ENCODE peak calls at places on chromosomes 11 and 22, in nine cellular contexts. One of them, this sample, is unnamed.

GRCh38 chr22:49936018-49936972 is 17.9 kb downstream of the CRELD2 start:
- DNase-seq in endothelial cell: peak; percentile 82
- DNase-seq in brain microvascular endothelial cell: peak; percentile 52
- DNase-seq in nephron progenitor cell: peak; percentile 62
- DNase-seq in uterus: peak; percentile 96
- DNase-seq in Panc1: no peak
- DNase-seq in mammary epithelial cell: peak; percentile 87
- DNase-seq in bronchial epithelial cell: peak; percentile 43
- DNase-seq in pancreas: peak; percentile 91
- DNase-seq in this sample: peak; percentile 92

GRCh38 chr11:122723576-122723975 is 68.1 kb downstream of the UBASH3B start:
- DNase-seq in uterus: no peak
- DNase-seq in brain microvascular endothelial cell: peak; percentile 51
- DNase-seq in Panc1: no peak
- DNase-seq in bronchial epithelial cell: no peak
- DNase-seq in pancreas: no peak
- DNase-seq in endothelial cell: no peak
- DNase-seq in mammary epithelial cell: no peak
- DNase-seq in nephron progenitor cell: no peak
- DNase-seq in this sample: no peak

GRCh38 chr11:60899021-60899936 is 7.1 kb downstream of the PRPF19 start:
- DNase-seq in endothelial cell: peak; percentile 62
- DNase-seq in mammary epithelial cell: peak; percentile 51
- DNase-seq in brain microvascular endothelial cell: peak; percentile 68
- DNase-seq in bronchial epithelial cell: peak; percentile 58
- DNase-seq in nephron progenitor cell: peak; percentile 48
- DNase-seq in Panc1: peak; percentile 64
- DNase-seq in uterus: no peak
- DNase-seq in pancreas: no peak
- DNase-seq in this sample: peak; percentile 81

GRCh38 chr11:9516113-9516512 is 55.3 kb downstream of the ZNF143 start:
- DNase-seq in mammary epithelial cell: no peak
- DNase-seq in endothelial cell: no peak
- DNase-seq in pancreas: no peak
- DNase-seq in Panc1: no peak
- DNase-seq in bronchial epithelial cell: no peak
- DNase-seq in nephron progenitor cell: no peak
- DNase-seq in brain microvascular endothelial cell: no peak
- DNase-seq in uterus: no peak
- DNase-seq in this sample: no peak

GRCh38 chr11:8354622-8355417 is 91.1 kb upstream of the LMO1 start:
- DNase-seq in mammary epithelial cell: peak; percentile 24
- DNase-seq in uterus: no peak
- DNase-seq in nephron progenitor cell: peak; percentile 34
- DNase-seq in brain microvascular endothelial cell: no peak
- DNase-seq in pancreas: no peak
- DNase-seq in endothelial cell: no peak
- DNase-seq in Panc1: no peak
- DNase-seq in bronchial epithelial cell: peak; percentile 21
- DNase-seq in this sample: no peak

GRCh38 chr11:107651672-107652071 is 60.2 kb downstream of the SLN start:
- DNase-seq in uterus: no peak
- DNase-seq in nephron progenitor cell: no peak
- DNase-seq in Panc1: no peak
- DNase-seq in brain microvascular endothelial cell: no peak
- DNase-seq in mammary epithelial cell: no peak
- DNase-seq in bronchial epithelial cell: no peak
- DNase-seq in pancreas: no peak
- DNase-seq in endothelial cell: no peak
- DNase-seq in this sample: no peak

GRCh38 chr11:128195057-128195751 is 392.2 kb downstream of the ETS1 start:
- DNase-seq in nephron progenitor cell: no peak
- DNase-seq in pancreas: no peak
- DNase-seq in bronchial epithelial cell: no peak
- DNase-seq in uterus: no peak
- DNase-seq in brain microvascular endothelial cell: no peak
- DNase-seq in endothelial cell: no peak
- DNase-seq in mammary epithelial cell: no peak
- DNase-seq in Panc1: no peak
- DNase-seq in this sample: peak; percentile 58

GRCh38 chr11:73246303-73246702 is 25.8 kb upstream of the P2RY6 start:
- DNase-seq in uterus: no peak
- DNase-seq in brain microvascular endothelial cell: no peak
- DNase-seq in Panc1: no peak
- DNase-seq in mammary epithelial cell: no peak
- DNase-seq in nephron progenitor cell: no peak
- DNase-seq in bronchial epithelial cell: no peak
- DNase-seq in pancreas: no peak
- DNase-seq in endothelial cell: no peak
- DNase-seq in this sample: peak; percentile 19

GRCh38 chr11:32333335-32333991 is 101.9 kb downstream of the WT1 start:
- DNase-seq in pancreas: peak; percentile 72
- DNase-seq in bronchial epithelial cell: peak; percentile 36
- DNase-seq in brain microvascular endothelial cell: peak; percentile 44
- DNase-seq in mammary epithelial cell: peak; percentile 21
- DNase-seq in endothelial cell: peak; percentile 57
- DNase-seq in uterus: peak; percentile 80
- DNase-seq in nephron progenitor cell: peak; percentile 75
- DNase-seq in Panc1: no peak
- DNase-seq in this sample: peak; percentile 42

GRCh38 chr11:126370016-126370415 is 14.5 kb downstream of the ST3GAL4 start:
- DNase-seq in Panc1: no peak
- DNase-seq in nephron progenitor cell: no peak
- DNase-seq in pancreas: no peak
- DNase-seq in mammary epithelial cell: no peak
- DNase-seq in brain microvascular endothelial cell: no peak
- DNase-seq in endothelial cell: no peak
- DNase-seq in uterus: no peak
- DNase-seq in bronchial epithelial cell: no peak
- DNase-seq in this sample: peak; percentile 53

DNA sequence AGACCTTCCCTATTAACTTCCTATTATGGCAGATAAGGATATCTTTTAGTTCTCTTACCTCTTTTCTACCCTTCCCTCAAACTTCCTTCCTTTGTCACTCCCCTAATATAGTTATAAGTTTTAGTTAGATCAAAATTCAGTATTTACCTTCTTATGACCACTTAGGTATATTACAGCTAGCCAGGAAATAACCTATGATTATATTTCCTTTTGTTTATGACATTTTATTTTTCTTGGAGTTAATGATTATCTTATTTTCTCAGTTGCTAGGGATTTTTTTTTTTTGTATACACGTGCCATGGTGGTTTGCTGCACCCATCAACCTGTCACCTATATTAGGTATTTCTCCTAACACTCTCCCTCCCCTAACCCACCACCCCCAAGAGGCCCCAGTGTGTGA is 88.2 kb upstream of the ZBED5 start:
- DNase-seq in Panc1: no peak
- DNase-seq in mammary epithelial cell: no peak
- DNase-seq in nephron progenitor cell: no peak
- DNase-seq in endothelial cell: no peak
- DNase-seq in bronchial epithelial cell: no peak
- DNase-seq in brain microvascular endothelial cell: no peak
- DNase-seq in pancreas: no peak
- DNase-seq in uterus: no peak
- DNase-seq in this sample: no peak
- TF ChIP-seq CTCF in Panc1: no peak
- TF ChIP-seq CTCF in mammary epithelial cell: no peak
- TF ChIP-seq CTCF in nephron progenitor cell: no peak
- TF ChIP-seq CTCF in endothelial cell: no peak
- TF ChIP-seq CTCF in bronchial epithelial cell: no peak
- TF ChIP-seq CTCF in brain microvascular endothelial cell: no peak
- TF ChIP-seq CTCF in pancreas: no peak
- TF ChIP-seq CTCF in uterus: no peak
- TF ChIP-seq CTCF in this sample: no peak

GRCh38 chr11:113778111-113778910 is 1.3 kb upstream of the CLDN25 start:
- DNase-seq in Panc1: no peak
- DNase-seq in pancreas: peak; percentile 64
- DNase-seq in nephron progenitor cell: no peak
- DNase-seq in endothelial cell: no peak
- DNase-seq in bronchial epithelial cell: peak; percentile 94
- DNase-seq in brain microvascular endothelial cell: peak; percentile 16
- DNase-seq in uterus: no peak
- DNase-seq in mammary epithelial cell: peak; percentile 89
- DNase-seq in this sample: peak; percentile 13
- TF ChIP-seq CTCF in Panc1: no peak
- TF ChIP-seq CTCF in pancreas: no peak
- TF ChIP-seq CTCF in nephron progenitor cell: no peak
- TF ChIP-seq CTCF in endothelial cell: no peak
- TF ChIP-seq CTCF in bronchial epithelial cell: no peak
- TF ChIP-seq CTCF in brain microvascular endothelial cell: no peak
- TF ChIP-seq CTCF in uterus: no peak
- TF ChIP-seq CTCF in mammary epithelial cell: peak; percentile 24
- TF ChIP-seq CTCF in this sample: no peak

DNA sequence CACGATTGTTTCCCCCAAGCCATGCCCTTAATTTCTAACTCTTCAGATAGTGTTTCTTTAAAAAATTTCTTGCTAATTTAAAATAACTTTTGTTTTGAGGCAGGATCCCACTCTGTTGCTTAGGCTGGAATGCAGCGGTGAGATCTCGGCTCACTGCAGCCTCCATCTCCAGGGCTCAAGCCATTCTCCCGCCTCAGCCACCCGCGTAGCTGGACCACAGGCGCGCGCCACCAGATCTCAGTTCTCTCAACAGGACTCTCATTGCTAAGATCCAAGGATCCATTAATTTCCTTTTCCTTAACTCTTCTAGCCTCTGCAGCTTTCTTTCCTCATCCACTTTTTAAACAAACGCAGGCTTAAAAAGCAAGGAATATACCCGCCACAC is 323 bp upstream of the MED17 start:
- DNase-seq in uterus: no peak
- DNase-seq in Panc1: no peak
- DNase-seq in pancreas: no peak
- DNase-seq in nephron progenitor cell: no peak
- DNase-seq in bronchial epithelial cell: peak; percentile 10
- DNase-seq in endothelial cell: no peak
- DNase-seq in mammary epithelial cell: no peak
- DNase-seq in brain microvascular endothelial cell: no peak
- DNase-seq in this sample: no peak
- TF ChIP-seq CTCF in uterus: no peak
- TF ChIP-seq CTCF in Panc1: no peak
- TF ChIP-seq CTCF in pancreas: no peak
- TF ChIP-seq CTCF in nephron progenitor cell: no peak
- TF ChIP-seq CTCF in bronchial epithelial cell: no peak
- TF ChIP-seq CTCF in endothelial cell: peak; percentile 33
- TF ChIP-seq CTCF in mammary epithelial cell: no peak
- TF ChIP-seq CTCF in brain microvascular endothelial cell: no peak
- TF ChIP-seq CTCF in this sample: no peak

DNA sequence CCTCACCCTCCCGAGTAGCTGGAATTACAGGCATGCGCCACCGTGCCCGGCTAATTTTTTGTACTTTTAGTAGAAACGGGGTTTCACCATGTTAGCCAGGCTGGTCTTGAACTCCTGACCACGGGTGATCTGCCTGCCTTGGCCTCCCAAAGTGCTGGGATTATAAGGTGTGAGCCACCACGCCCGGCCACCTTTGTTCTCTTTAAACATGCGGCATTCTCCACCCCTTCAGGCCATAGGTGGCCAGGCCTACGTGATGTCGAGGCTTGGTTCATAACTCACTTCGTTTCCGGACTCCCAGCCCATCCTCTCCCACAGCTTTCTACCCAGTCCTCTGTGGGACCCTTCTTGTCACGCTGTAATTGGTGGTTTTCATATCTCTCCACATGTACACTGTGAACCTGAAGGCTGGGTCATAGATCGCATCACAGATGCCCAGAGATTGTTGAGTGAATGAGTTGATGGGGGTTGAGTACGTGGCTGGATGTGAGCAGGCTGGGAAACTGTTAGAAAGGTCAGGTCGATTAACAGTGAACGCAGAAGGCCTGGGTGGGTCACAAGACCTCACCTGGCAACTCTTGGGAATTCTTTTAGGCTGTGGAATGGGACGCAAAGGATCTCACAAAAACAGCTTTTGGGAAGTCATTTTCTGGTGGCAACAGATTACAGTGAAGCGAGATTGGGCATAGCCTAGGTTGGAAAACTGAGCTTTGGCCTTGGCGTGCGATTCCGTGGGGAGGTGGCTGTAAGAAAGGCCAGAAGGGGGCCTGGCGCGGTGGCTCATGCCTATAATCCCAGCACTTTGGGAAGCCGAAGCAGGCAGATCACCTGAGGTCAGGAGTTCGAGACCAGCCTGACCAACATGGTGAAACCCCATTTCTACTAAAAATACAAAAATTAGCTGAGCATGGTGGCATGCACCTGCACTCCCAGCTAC is 44.5 kb downstream of the ST14 start:
- DNase-seq in Panc1: no peak
- DNase-seq in pancreas: no peak
- DNase-seq in nephron progenitor cell: no peak
- DNase-seq in uterus: no peak
- DNase-seq in bronchial epithelial cell: no peak
- DNase-seq in brain microvascular endothelial cell: no peak
- DNase-seq in mammary epithelial cell: no peak
- DNase-seq in endothelial cell: no peak
- DNase-seq in this sample: no peak
- TF ChIP-seq CTCF in Panc1: no peak
- TF ChIP-seq CTCF in pancreas: no peak
- TF ChIP-seq CTCF in nephron progenitor cell: no peak
- TF ChIP-seq CTCF in uterus: no peak
- TF ChIP-seq CTCF in bronchial epithelial cell: no peak
- TF ChIP-seq CTCF in brain microvascular endothelial cell: no peak
- TF ChIP-seq CTCF in mammary epithelial cell: no peak
- TF ChIP-seq CTCF in endothelial cell: no peak
- TF ChIP-seq CTCF in this sample: no peak

GRCh38 chr22:22935546-22936157 is 48.0 kb downstream of the IGLL5 start:
- DNase-seq in Panc1: no peak
- DNase-seq in uterus: no peak
- DNase-seq in mammary epithelial cell: no peak
- DNase-seq in pancreas: no peak
- DNase-seq in brain microvascular endothelial cell: no peak
- DNase-seq in bronchial epithelial cell: no peak
- DNase-seq in nephron progenitor cell: no peak
- DNase-seq in endothelial cell: no peak
- DNase-seq in this sample: no peak
- TF ChIP-seq CTCF in Panc1: no peak
- TF ChIP-seq CTCF in uterus: no peak
- TF ChIP-seq CTCF in mammary epithelial cell: no peak
- TF ChIP-seq CTCF in pancreas: no peak
- TF ChIP-seq CTCF in brain microvascular endothelial cell: no peak
- TF ChIP-seq CTCF in bronchial epithelial cell: no peak
- TF ChIP-seq CTCF in nephron progenitor cell: no peak
- TF ChIP-seq CTCF in endothelial cell: no peak
- TF ChIP-seq CTCF in this sample: no peak